ENCODE peak calls at places on chromosomes 2 and 18, in nine cellular contexts. I is T follicular helper cell, T is lower lobe of right lung, M is EL, X is HFF-Myc, G is skeletal muscle cell, H is fibroblast of the aortic adventitia, B is naive B cell, Z is psoas muscle. O is an unnamed sample.

GRCh38 chr2:39851691-39852110 is 72.6 kb upstream of the THUMPD2 start:
- DNase-seq in H (peak; percentile 10), B (no peak), Z (no peak), M (peak; percentile 62), X (peak; percentile 82), I (no peak), G (peak; percentile 47), T (no peak), O (no peak)

GRCh38 chr2:230863031-230863430 is 1.7 kb upstream of the ITM2C start:
- DNase-seq in B (no peak), G (no peak), I (no peak), H (no peak), T (no peak), Z (no peak), M (no peak), X (no peak), O (no peak)

GRCh38 chr18:30889582-30890301 is 152.8 kb downstream of the DSC3 start:
- DNase-seq in I (no peak), G (peak; percentile 9), M (no peak), Z (no peak), B (no peak), H (no peak), X (no peak), T (no peak), O (no peak)

GRCh38 chr2:147760984-147761383 is 83.8 kb upstream of the ACVR2A start:
- DNase-seq in M (peak; percentile 72), G (no peak), T (no peak), I (no peak), B (no peak), Z (no peak), X (no peak), H (no peak), O (no peak)

GRCh38 chr2:27737676-27738348 is 33.7 kb upstream of the MRPL33 start:
- DNase-seq in Z (no peak), X (no peak), H (peak; percentile 84), B (no peak), G (peak; percentile 90), M (peak; percentile 66), T (no peak), I (no peak), O (no peak)

GRCh38 chr2:11364565-11364887 is 20.1 kb upstream of the ROCK2 start:
- DNase-seq in I (no peak), G (no peak), H (no peak), T (no peak), Z (no peak), M (no peak), B (no peak), X (no peak), O (no peak)

GRCh38 chr2:211157211-211157610 is 600.8 kb downstream of the CPS1 start:
- DNase-seq in H (peak; percentile 65), I (no peak), X (no peak), Z (no peak), G (no peak), M (no peak), T (no peak), B (no peak), O (no peak)

GRCh38 chr2:164560181-164560792 is 61.0 kb downstream of the GRB14 start:
- DNase-seq in I (no peak), B (no peak), G (no peak), T (no peak), M (peak; percentile 28), H (peak; percentile 70), X (no peak), Z (no peak), O (no peak)

GRCh38 chr2:52416340-52416739 is 1351.3 kb upstream of the CHAC2 start:
- DNase-seq in T (no peak), I (no peak), Z (no peak), H (peak; percentile 16), M (no peak), X (no peak), B (no peak), G (no peak), O (no peak)

GRCh38 chr2:193584522-193584938 is 1389.8 kb upstream of the TMEFF2 start:
- DNase-seq in H (peak; percentile 46), X (no peak), I (no peak), G (no peak), B (peak; percentile 15), T (no peak), M (no peak), Z (no peak), O (no peak)